ENCODE peak calls at places on chromosomes 6 and 20, in six cellular contexts. L is nucleus accumbens; N is RCC 7860; S is activated T-cell treated with anti-CD3 and anti-CD28 coated beads for 24 hours; J is NCI-H2081; Z is stimulated activated CD4-positive, alpha-beta T cell treated with anti-CD3 and anti-CD28 coated beads, Interleukin-4, amount 100 ng/mL, for 48 hours. I is an unnamed sample.
A peak's percentile ranks its signal among the peaks of the same experiment; 100 is the strongest.

GRCh38 chr20:22411568-22412450 is 172.6 kb downstream of the FOXA2 start:
- DNase-seq in Z (no peak), S (no peak), N (peak; percentile 99), L (no peak), J (no peak), I (no peak)

GRCh38 chr20:20823469-20823868 is 111.0 kb upstream of the RALGAPA2 start:
- DNase-seq in N (no peak), L (no peak), S (no peak), Z (no peak), J (no peak), I (no peak)

GRCh38 chr20:58636983-58637421 is 14.1 kb upstream of the STX16 start:
- DNase-seq in Z (no peak), S (no peak), J (no peak), L (no peak), N (no peak), I (no peak)

GRCh38 chr20:34562643-34563042 is 4.1 kb downstream of the MAP1LC3A start:
- DNase-seq in J (no peak), L (peak; percentile 10), Z (no peak), N (peak; percentile 25), S (no peak), I (no peak)

GRCh38 chr6:19719691-19720127 is 117.5 kb upstream of the ID4 start:
- DNase-seq in S (no peak), Z (no peak), J (no peak), N (no peak), L (no peak), I (no peak)

GRCh38 chr6:168865-169455 is 123.3 kb upstream of the DUSP22 start:
- DNase-seq in L (no peak), Z (no peak), J (peak; percentile 47), N (peak; percentile 35), S (no peak), I (peak; percentile 75)

GRCh38 chr6:32087574-32088486 is 21.3 kb downstream of the TNXB start:
- DNase-seq in L (no peak), J (peak; percentile 27), N (no peak), S (peak; percentile 58), Z (peak; percentile 73), I (no peak)

GRCh38 chr6:37816599-37817375 is 2.7 kb upstream of the ZFAND3 start:
- DNase-seq in N (no peak), J (no peak), Z (no peak), S (no peak), L (no peak), I (no peak)

GRCh38 chr6:145491126-145491525 is 244.2 kb downstream of the EPM2A start:
- DNase-seq in J (no peak), L (no peak), Z (no peak), N (no peak), S (no peak), I (no peak)

GRCh38 chr6:76555090-76555489 is 482.6 kb upstream of the IMPG1 start:
- DNase-seq in J (no peak), S (no peak), N (no peak), L (no peak), Z (no peak), I (no peak)

GRCh38 chr6:54810182-54810581 is 36.4 kb upstream of the FAM83B start:
- DNase-seq in L (no peak), S (no peak), N (no peak), J (no peak), Z (no peak), I (no peak)

GRCh38 chr6:90066715-90067114 is 172.4 kb downstream of the GJA10 start:
- DNase-seq in N (no peak), J (no peak), S (no peak), Z (no peak), L (no peak), I (no peak)

GRCh38 chr6:109891924-109892323 is 86.2 kb upstream of the GPR6 start:
- DNase-seq in S (no peak), L (no peak), N (no peak), J (no peak), Z (no peak), I (no peak)

GRCh38 chr20:14561733-14562132 is 224.3 kb upstream of the FLRT3 start:
- DNase-seq in N (no peak), S (no peak), Z (no peak), L (no peak), J (no peak), I (no peak)

GRCh38 chr6:110528051-110528929 is 51.9 kb upstream of the SLC22A16 start:
- DNase-seq in J (peak; percentile 16), S (peak; percentile 25), Z (peak; percentile 44), L (peak; percentile 29), N (peak; percentile 64), I (peak; percentile 68)

GRCh38 chr20:57592263-57593092 is 27.7 kb downstream of the ZBP1 start:
- DNase-seq in S (no peak), N (no peak), L (no peak), Z (no peak), J (no peak), I (no peak)

GRCh38 chr6:166046232-166046631 is 121.4 kb downstream of the TBXT start:
- DNase-seq in L (no peak), S (no peak), J (no peak), Z (no peak), N (no peak), I (no peak)

GRCh38 chr6:5525209-5525608 is 263.9 kb downstream of the FARS2 start:
- DNase-seq in N (no peak), Z (no peak), J (no peak), L (no peak), S (no peak), I (no peak)

GRCh38 chr6:30497714-30498113 is 8.4 kb downstream of the HLA-E start:
- DNase-seq in S (no peak), N (no peak), Z (no peak), L (no peak), J (no peak), I (no peak)

GRCh38 chr6:16129623-16130243 is 847 bp downstream of the MYLIP start:
- DNase-seq in L (peak; percentile 32), S (peak; percentile 8), N (no peak), J (peak; percentile 50), Z (peak; percentile 16), I (peak; percentile 53)

GRCh38 chr6:44025226-44025625 is 102.0 kb downstream of the MRPL14 start:
- DNase-seq in L (no peak), N (no peak), Z (no peak), S (no peak), J (no peak), I (no peak)

GRCh38 chr6:37862415-37862814 is 42.9 kb downstream of the ZFAND3 start:
- DNase-seq in L (no peak), N (no peak), J (no peak), S (no peak), Z (no peak), I (no peak)

GRCh38 chr6:140225587-140226438 is 851.4 kb upstream of the CITED2 start:
- DNase-seq in Z (no peak), J (no peak), N (no peak), S (no peak), L (no peak), I (no peak)

GRCh38 chr6:25692472-25692871 is 40.5 kb downstream of the SCGN start:
- DNase-seq in N (peak; percentile 14), S (no peak), J (no peak), Z (no peak), L (no peak), I (no peak)

GRCh38 chr20:46176744-46177378 is 58.7 kb downstream of the CD40 start:
- DNase-seq in Z (no peak), L (no peak), N (no peak), S (no peak), J (no peak), I (no peak)

GRCh38 chr6:106496791-106497190 is 132.5 kb downstream of the RTN4IP1 start:
- DNase-seq in Z (no peak), S (no peak), N (no peak), J (no peak), L (no peak), I (no peak)

GRCh38 chr6:158073776-158074175 is 92.1 kb downstream of the SYNJ2 start:
- DNase-seq in Z (no peak), S (no peak), N (no peak), L (no peak), J (no peak), I (no peak)

GRCh38 chr6:134097114-134097707 is 44.8 kb upstream of the SLC2A12 start:
- DNase-seq in L (peak; percentile 64), N (peak; percentile 36), S (peak; percentile 52), Z (peak; percentile 50), J (peak; percentile 62), I (peak; percentile 86)

GRCh38 chr6:38846844-38847243 is 131.7 kb downstream of the DNAH8 start:
- DNase-seq in S (no peak), L (no peak), J (no peak), Z (no peak), N (peak; percentile 25), I (no peak)

I was measured in midbrain.